ENCODE peak calls at places on chromosome 2, in four cellular contexts. M is GM12878, A is A549, E is K562. K is an unnamed sample.

GRCh38 chr2:127563458-127564428 is 28.3 kb downstream of the MYO7B start:
- ATAC-seq in M (peak), A (no peak), E (no peak), K (no peak)

GRCh38 chr2:120586507-120587283 is 149.0 kb upstream of the GLI2 start:
- ATAC-seq in M (no peak), A (no peak), E (no peak), K (no peak)

GRCh38 chr2:109459485-109459884 is 154.3 kb downstream of the SEPTIN10 start:
- ATAC-seq in M (no peak), A (no peak), E (no peak), K (no peak)

GRCh38 chr2:230885467-230886130 is 20.9 kb downstream of the ITM2C start:
- ATAC-seq in M (peak), A (no peak), E (peak), K (no peak)

GRCh38 chr2:209121691-209122090 is 302.2 kb upstream of the MAP2 start:
- ATAC-seq in M (peak), A (no peak), E (no peak), K (no peak)

GRCh38 chr2:171180229-171180937 is 19.7 kb upstream of the TLK1 start:
- ATAC-seq in M (peak), A (no peak), E (no peak), K (no peak)

GRCh38 chr2:229636568-229636967 is 77.8 kb downstream of the DNER start:
- ATAC-seq in M (no peak), A (no peak), E (peak), K (no peak)

GRCh38 chr2:11674983-11675382 is 5.0 kb upstream of the NTSR2 start:
- ATAC-seq in M (no peak), A (no peak), E (no peak), K (no peak)

GRCh38 chr2:149427371-149427770 is 97.0 kb downstream of the LYPD6 start:
- ATAC-seq in M (no peak), A (no peak), E (no peak), K (no peak)

GRCh38 chr2:188629890-188630483 is 338.3 kb downstream of the GULP1 start:
- ATAC-seq in M (no peak), A (peak), E (no peak), K (no peak)

GRCh38 chr2:150023663-150024062 is 436.1 kb upstream of the MMADHC start:
- ATAC-seq in M (no peak), A (no peak), E (no peak), K (no peak)

GRCh38 chr2:30348825-30349224 is 98.2 kb upstream of the LCLAT1 start:
- ATAC-seq in M (no peak), A (no peak), E (no peak), K (no peak)

GRCh38 chr2:26724784-26725515 is 32.4 kb downstream of the KCNK3 start:
- ATAC-seq in M (no peak), A (no peak), E (no peak), K (no peak)

GRCh38 chr2:26722911-26723310 is 30.4 kb downstream of the KCNK3 start:
- ATAC-seq in M (no peak), A (no peak), E (no peak), K (no peak)

GRCh38 chr2:26725516-26725810 is 32.9 kb downstream of the KCNK3 start:
- ATAC-seq in M (no peak), A (no peak), E (no peak), K (no peak)

GRCh38 chr2:26723475-26723874 is 31.0 kb downstream of the KCNK3 start:
- ATAC-seq in M (no peak), A (no peak), E (no peak), K (no peak)

DNA sequence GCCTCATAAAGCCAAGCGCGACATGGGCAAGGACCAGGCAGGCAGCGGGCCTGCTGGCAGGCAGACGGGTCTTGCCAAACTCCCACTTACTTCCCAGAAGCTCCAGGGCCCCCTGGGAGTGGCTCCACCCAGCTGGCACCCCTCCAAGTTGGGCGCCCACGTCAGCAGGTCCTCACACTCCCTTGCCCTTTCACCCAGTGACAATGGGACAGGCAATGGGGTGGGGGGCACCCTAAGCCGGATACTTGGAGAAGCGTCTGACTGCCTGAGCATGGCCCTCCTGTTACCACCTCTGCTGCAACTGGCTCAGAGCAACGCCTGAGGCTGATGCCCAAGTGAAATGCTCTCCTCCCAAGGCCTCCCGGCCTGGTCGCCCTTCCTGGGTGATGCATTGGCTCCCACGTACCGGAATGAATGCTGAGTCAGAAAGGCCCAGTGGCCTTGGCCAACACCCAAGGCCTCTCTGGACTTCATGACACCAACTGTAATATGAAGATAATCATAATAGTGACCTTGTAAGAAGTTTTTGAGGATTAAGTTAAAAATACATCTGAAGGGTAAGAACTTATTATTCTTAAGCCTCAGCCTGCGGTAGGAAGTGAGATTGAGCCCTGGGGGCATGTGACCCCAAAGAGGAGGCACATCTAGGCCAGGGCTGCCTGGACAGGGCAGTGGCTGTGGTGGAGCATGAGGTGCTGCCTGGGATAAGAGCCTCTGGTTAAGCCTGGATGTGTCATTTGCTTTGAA is 31.7 kb downstream of the KCNK3 start:
- ATAC-seq in M (no peak), A (peak), E (peak), K (peak)
- TF ChIP-seq EP300 in M (no peak), A (peak), E (peak), K (no peak)

DNA sequence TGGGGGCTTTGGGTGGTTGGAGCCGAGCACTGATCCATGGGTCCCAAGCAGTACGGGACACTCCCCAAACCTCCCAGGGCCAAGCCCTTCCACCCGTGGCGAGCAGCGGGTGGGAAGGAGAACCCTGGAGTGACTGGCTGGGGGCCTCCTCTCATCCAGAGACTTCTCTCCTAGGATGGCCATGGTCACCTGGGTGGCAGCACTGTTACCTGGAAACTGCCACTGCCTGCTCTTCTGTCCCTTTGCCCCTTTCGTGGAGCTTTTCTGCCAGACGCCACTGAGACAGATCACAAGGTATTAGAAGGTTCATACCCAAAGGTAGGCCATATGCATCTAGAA is 26.9 kb downstream of the CENPO start:
- ATAC-seq in M (no peak), A (no peak), E (no peak), K (no peak)
- TF ChIP-seq EP300 in M (no peak), A (no peak), E (no peak), K (no peak)

DNA sequence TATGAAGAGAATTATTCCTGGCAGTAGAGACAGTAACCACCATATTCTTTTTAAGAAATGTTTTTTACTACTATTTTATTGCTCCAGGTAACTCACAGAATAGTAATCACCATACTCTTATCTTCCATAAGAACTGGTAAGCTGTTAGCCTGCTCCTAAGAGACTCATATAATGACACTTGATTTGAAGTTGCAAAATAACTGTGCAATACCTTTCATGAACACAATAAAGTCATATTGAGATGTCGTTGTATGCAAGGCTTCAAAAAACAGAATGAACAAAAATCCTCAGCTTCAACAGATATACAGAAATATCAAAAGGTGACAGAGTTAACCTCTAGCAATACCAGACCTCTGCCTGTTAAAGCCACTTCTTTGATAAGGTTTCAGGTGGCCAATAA is 360.1 kb downstream of the NBAS start:
- ATAC-seq in M (no peak), A (no peak), E (peak), K (no peak)
- TF ChIP-seq EP300 in M (no peak), A (no peak), E (no peak), K (no peak)

GRCh38 chr2:176699660-176700059 is 430.4 kb downstream of the MTX2 start:
- ATAC-seq in M (no peak), A (no peak), E (no peak), K (no peak)

GRCh38 chr2:176702169-176702568 is 432.9 kb downstream of the MTX2 start:
- ATAC-seq in M (no peak), A (no peak), E (no peak), K (no peak)

GRCh38 chr2:176709541-176709951 is 440.3 kb downstream of the MTX2 start:
- ATAC-seq in M (no peak), A (no peak), E (no peak), K (peak)

GRCh38 chr2:176699098-176699497 is 429.9 kb downstream of the MTX2 start:
- ATAC-seq in M (no peak), A (no peak), E (no peak), K (no peak)

DNA sequence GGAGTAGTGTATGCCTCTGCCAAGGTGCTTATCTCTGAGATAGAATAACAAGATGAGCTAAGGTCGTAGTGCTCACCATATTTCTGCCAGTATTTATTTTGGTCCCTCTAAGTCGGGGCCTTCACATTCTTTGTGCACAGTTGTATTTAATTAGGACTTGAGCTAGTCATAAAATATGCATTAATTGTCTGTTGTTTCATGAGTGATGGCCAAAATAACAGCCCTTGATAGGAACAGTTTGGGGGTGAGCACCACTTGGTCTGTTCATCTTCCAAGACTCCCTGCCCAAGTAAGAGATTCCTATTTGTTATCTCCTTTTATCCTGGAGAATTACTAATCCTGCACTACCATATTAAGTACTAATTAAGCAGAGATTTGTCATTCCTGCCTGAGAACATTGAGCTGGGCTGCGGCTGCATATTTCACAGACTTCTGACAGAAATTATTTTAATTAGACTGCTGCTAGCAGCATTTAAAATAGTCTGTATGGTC is 435.1 kb downstream of the MTX2 start:
- ATAC-seq in M (no peak), A (no peak), E (no peak), K (no peak)
- TF ChIP-seq EP300 in M (no peak), A (no peak), E (no peak), K (no peak)

DNA sequence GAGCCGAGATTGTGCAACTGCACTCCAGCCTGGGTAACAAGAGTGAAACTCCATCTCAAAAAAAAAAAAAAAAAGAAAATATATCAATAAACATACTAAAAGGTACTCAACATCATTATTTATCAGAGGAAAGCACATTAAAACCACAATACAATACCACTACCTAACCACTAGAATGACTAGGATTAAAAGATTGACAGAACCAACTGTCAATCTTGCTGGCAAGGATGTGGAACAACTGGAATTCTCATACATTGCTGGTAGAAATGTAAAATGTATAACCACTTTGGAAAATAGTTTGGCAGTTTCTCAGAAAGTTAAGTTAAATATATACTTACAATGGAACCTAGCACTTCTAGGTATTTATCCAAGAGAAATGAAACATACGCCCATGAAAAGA is 88.6 kb downstream of the B3GNT2 start:
- ATAC-seq in M (no peak), A (no peak), E (no peak), K (no peak)
- TF ChIP-seq EP300 in M (no peak), A (no peak), E (no peak), K (no peak)

GRCh38 chr2:57693177-57693576 is 353.4 kb upstream of the VRK2 start:
- ATAC-seq in M (no peak), A (no peak), E (no peak), K (no peak)
- TF ChIP-seq EP300 in M (no peak), A (no peak), E (no peak), K (no peak)